ENCODE peak calls at places on chromosomes 7 and 10, in seven cellular contexts. H is left colon; R is pons; B is activated T-helper 2 cell treated with anti-CD3 and anti-CD28 coated beads, Interferon-gamma antibody, Interleukin-2, Interleukin-4, amounts not matched to agents 10 μg/mL and 5 μg/mL and 100 μg/mL, durations not matched to agents 14 hours and 24 hours and 36 hours; L is fibroblast of pulmonary artery; S is T follicular helper cell; I is posterior vena cava. X is an unnamed sample.

GRCh38 chr10:108034808-108035207 is 870.3 kb upstream of the SORCS1 start:
- DNase-seq in L (no peak), I (no peak), H (no peak), S (no peak), R (no peak), B (no peak), X (no peak)

GRCh38 chr7:117505238-117505637 is 25.4 kb downstream of the CFTR start:
- DNase-seq in I (no peak), R (no peak), H (no peak), B (no peak), L (no peak), S (no peak), X (peak)

GRCh38 chr7:104894998-104895850 is 118.8 kb upstream of the KMT2E start:
- DNase-seq in I (no peak), B (no peak), R (peak), L (no peak), H (no peak), S (no peak), X (no peak)

GRCh38 chr7:1555813-1556540 is at the start of gene TMEM184A:
- DNase-seq in L (no peak), R (no peak), H (peak), I (no peak), S (peak), B (no peak), X (peak)

GRCh38 chr7:139482662-139483466 is 609 bp downstream of the KLRG2 start:
- DNase-seq in R (no peak), S (no peak), L (peak), I (no peak), H (peak), B (no peak), X (peak)

GRCh38 chr7:26681819-26682418 is 182.5 kb downstream of the SKAP2 start:
- DNase-seq in B (no peak), R (no peak), H (no peak), S (no peak), I (no peak), L (peak), X (peak)

GRCh38 chr10:114565066-114565465 is 93.0 kb downstream of the ABLIM1 start:
- DNase-seq in H (no peak), S (no peak), R (no peak), I (no peak), B (no peak), L (no peak), X (no peak)

GRCh38 chr10:32963102-32963501 is 5.1 kb upstream of the ITGB1 start:
- DNase-seq in L (peak), S (no peak), R (no peak), H (no peak), I (no peak), B (no peak), X (no peak)

GRCh38 chr7:2051708-2052656 is 180.8 kb downstream of the MAD1L1 start:
- DNase-seq in B (no peak), H (no peak), I (no peak), S (no peak), R (no peak), L (no peak), X (no peak)

GRCh38 chr10:86194684-86195083 is 171.9 kb downstream of the GRID1 start:
- DNase-seq in H (no peak), L (no peak), I (peak), R (no peak), B (no peak), S (no peak), X (no peak)

GRCh38 chr10:74365109-74365508 is 214.1 kb downstream of the ADK start:
- DNase-seq in R (no peak), B (no peak), I (no peak), H (no peak), S (no peak), L (no peak), X (no peak)

GRCh38 chr10:17229967-17230682 is 2.1 kb downstream of the VIM start:
- DNase-seq in B (peak), L (peak), I (peak), H (peak), R (no peak), S (peak), X (peak)

GRCh38 chr7:96654630-96655188 is 54.9 kb downstream of the SEM1 start:
- DNase-seq in H (no peak), B (no peak), L (no peak), I (no peak), S (no peak), R (no peak), X (no peak)

GRCh38 chr10:2882628-2883027 is 184.7 kb upstream of the PFKP start:
- DNase-seq in H (no peak), S (no peak), B (no peak), I (no peak), L (no peak), R (no peak), X (no peak)

GRCh38 chr10:125156196-125156595 is 4.2 kb downstream of the CTBP2 start:
- DNase-seq in H (no peak), R (no peak), S (no peak), L (no peak), B (no peak), I (no peak), X (no peak)

GRCh38 chr10:11906714-11907113 is 83.6 kb downstream of the PROSER2 start:
- DNase-seq in L (no peak), H (no peak), R (no peak), S (no peak), B (no peak), I (no peak), X (no peak)

GRCh38 chr7:25669300-25669781 is 441.1 kb upstream of the NPVF start:
- DNase-seq in H (no peak), L (no peak), S (no peak), I (no peak), R (no peak), B (no peak), X (no peak)

GRCh38 chr7:78953726-78954363 is 499.6 kb downstream of the MAGI2 start:
- DNase-seq in R (no peak), B (no peak), I (no peak), S (no peak), L (no peak), H (no peak), X (no peak)

GRCh38 chr10:71597821-71598498 is 121.6 kb downstream of the C10orf105 start:
- DNase-seq in I (peak), H (peak), B (no peak), S (no peak), L (peak), R (peak), X (no peak)

X was measured in T47D.